ENCODE peak calls at places on chromosome 7, in seven cellular contexts. U is NCI-H1105 treated with DMSO at 0.1 percent for 48 hours, S is A549, K is foreskin keratinocyte, Q is endothelial cell, I is left lung, V is COLO829. R is an unnamed sample.

GRCh38 chr7:159048656-159049055 is 96.0 kb downstream of the VIPR2 start:
- DNase-seq in S (no peak), V (no peak), K (no peak), Q (no peak), U (no peak), I (no peak), R (no peak)

GRCh38 chr7:23544913-23545354 is 13.2 kb upstream of the TRA2A start:
- DNase-seq in S (no peak), Q (peak; percentile 12), K (peak; percentile 67), U (peak; percentile 80), V (no peak), I (no peak), R (peak; percentile 66)

GRCh38 chr7:69782917-69783684 is 184.8 kb downstream of the AUTS2 start:
- DNase-seq in U (peak; percentile 72), S (no peak), Q (no peak), I (peak; percentile 40), K (peak; percentile 8), V (no peak), R (no peak)

GRCh38 chr7:78203042-78203720 is 404.6 kb downstream of the PHTF2 start:
- DNase-seq in S (no peak), I (no peak), Q (no peak), U (no peak), K (no peak), V (no peak), R (no peak)

GRCh38 chr7:157468221-157469111 is 131.7 kb downstream of the DNAJB6 start:
- DNase-seq in Q (no peak), V (no peak), I (no peak), U (no peak), S (no peak), K (no peak), R (no peak)

GRCh38 chr7:131563918-131564317 is 7.5 kb upstream of the PODXL start:
- DNase-seq in Q (no peak), V (no peak), U (no peak), K (no peak), I (no peak), S (no peak), R (no peak)

GRCh38 chr7:93980744-93981479 is 23.2 kb downstream of the BET1 start:
- DNase-seq in I (no peak), U (no peak), S (no peak), K (no peak), Q (no peak), V (peak; percentile 19), R (no peak)

GRCh38 chr7:98879198-98879988 is 1.1 kb downstream of the TRRAP start:
- DNase-seq in I (no peak), U (no peak), S (peak; percentile 36), K (peak; percentile 23), V (no peak), Q (no peak), R (peak; percentile 58)

R was measured in NCI-H146.